ENCODE peak calls at places on chromosomes 2 and 18, in six cellular contexts. E, U, T, V, W and A are unnamed samples. For H3K4me1, the result is how much of the 10 kb centered on the place peaks cover.

GRCh38 chr2:156077041-156077735 is 255.3 kb downstream of the NR4A2 start:
- DNase-seq in T (no peak), V (no peak), E (no peak), U (no peak), W (no peak), A (no peak)

GRCh38 chr2:1593371-1594205 is 150.7 kb downstream of the PXDN start:
- DNase-seq in V (no peak), U (peak), T (no peak), E (no peak), W (no peak), A (no peak)

GRCh38 chr18:63970803-63971191 is 916 bp downstream of the SERPINB8 start:
- DNase-seq in E (no peak), W (peak), U (peak), T (peak), V (peak), A (no peak)

GRCh38 chr2:227461878-227462462 is 10.0 kb upstream of the AGFG1 start:
- DNase-seq in U (no peak), V (no peak), W (no peak), E (no peak), T (no peak), A (no peak)

GRCh38 chr2:36650031-36650430 is 46.5 kb upstream of the VIT start:
- DNase-seq in U (no peak), W (peak), T (peak), V (peak), E (no peak), A (no peak)

GRCh38 chr2:223508372-223508771 is 93.8 kb downstream of the SCG2 start:
- DNase-seq in T (no peak), W (no peak), V (no peak), U (no peak), E (no peak), A (no peak)

GRCh38 chr2:111883661-111884591 is at the start of gene ANAPC1:
- DNase-seq in W (peak), T (peak), V (peak), E (peak), U (peak), A (peak)

GRCh38 chr18:58996131-58996632 is 131.5 kb downstream of the ZNF532 start:
- DNase-seq in W (no peak), V (no peak), E (no peak), T (no peak), U (no peak), A (no peak)

GRCh38 chr2:191664823-191665222 is 13.1 kb upstream of the NABP1 start:
- DNase-seq in T (no peak), W (no peak), U (no peak), V (no peak), E (no peak), A (no peak)

GRCh38 chr2:42954227-42954962 is 162.0 kb upstream of the HAAO start:
- DNase-seq in E (no peak), T (peak), W (no peak), V (no peak), U (no peak), A (no peak)
- H3K4me1 ChIP-seq in E (under half), T (under half), W (under half), V (under half), U (under half), A (under half)

GRCh38 chr2:127639111-127639474 is 6.9 kb upstream of the GPR17 start:
- DNase-seq in V (no peak), W (no peak), E (no peak), U (no peak), T (no peak), A (no peak)
- H3K4me1 ChIP-seq in V (half or more), W (under half), E (half or more), U (under half), T (under half), A (half or more)

GRCh38 chr2:70242552-70242951 is 5.9 kb downstream of the TIA1 start:
- DNase-seq in T (peak), U (no peak), W (no peak), V (no peak), E (no peak), A (no peak)
- H3K4me1 ChIP-seq in T (under half), U (under half), W (under half), V (under half), E (under half), A (under half)

GRCh38 chr2:101758001-101758400 is 60.5 kb downstream of the MAP4K4 start:
- DNase-seq in T (no peak), W (no peak), E (no peak), U (no peak), V (no peak), A (peak)
- H3K4me1 ChIP-seq in T (under half), W (under half), E (under half), U (under half), V (under half), A (under half)

GRCh38 chr2:9226458-9227380 is 20.1 kb downstream of the ASAP2 start:
- DNase-seq in E (no peak), U (no peak), V (no peak), W (no peak), T (peak), A (no peak)
- H3K4me1 ChIP-seq in E (under half), U (under half), V (under half), W (under half), T (under half), A (under half)